ENCODE peak calls at places on chromosomes 1 and 21, in five cellular contexts. Q is gastrocnemius medialis, S is B cell, P is endothelial cell, Z is foreskin fibroblast. I is an unnamed sample.

GRCh38 chr1:15180945-15181523 is 27.5 kb downstream of the TMEM51 start:
- DNase-seq in Q (no peak), S (no peak), P (no peak), Z (no peak), I (no peak)

GRCh38 chr1:98331232-98331631 is 330.3 kb upstream of the SNX7 start:
- DNase-seq in Q (no peak), S (no peak), P (no peak), Z (peak), I (no peak)

GRCh38 chr1:174008979-174009378 is 13.2 kb downstream of the RC3H1 start:
- DNase-seq in Q (no peak), S (no peak), P (no peak), Z (no peak), I (no peak)

GRCh38 chr1:173749137-173749536 is 34.4 kb downstream of the KLHL20 start:
- DNase-seq in Q (no peak), S (no peak), P (no peak), Z (peak), I (no peak)

GRCh38 chr1:199463521-199464127 is 563.9 kb upstream of the NR5A2 start:
- DNase-seq in Q (no peak), S (no peak), P (peak), Z (peak), I (peak)

GRCh38 chr1:69671363-69672010 is 103.8 kb downstream of the LRRC7 start:
- DNase-seq in Q (no peak), S (no peak), P (no peak), Z (peak), I (no peak)

GRCh38 chr1:3536395-3536794 is 74.9 kb downstream of the MEGF6 start:
- DNase-seq in Q (no peak), S (no peak), P (no peak), Z (peak), I (no peak)

GRCh38 chr1:86951430-86951829 is 37.0 kb downstream of the HS2ST1 start:
- DNase-seq in Q (no peak), S (no peak), P (no peak), Z (no peak), I (no peak)

GRCh38 chr21:46091118-46091517 is 6.8 kb upstream of the COL6A2 start:
- DNase-seq in Q (no peak), S (no peak), P (no peak), Z (no peak), I (no peak)

GRCh38 chr1:243731301-243731891 is 118.6 kb downstream of the AKT3 start:
- DNase-seq in Q (peak), S (no peak), P (no peak), Z (no peak), I (no peak)

GRCh38 chr21:37164742-37165141 is 91.7 kb downstream of the TTC3 start:
- DNase-seq in Q (no peak), S (no peak), P (no peak), Z (peak), I (no peak)

GRCh38 chr21:45827881-45828579 is 153.5 kb upstream of the COL6A1 start:
- DNase-seq in Q (no peak), S (no peak), P (no peak), Z (no peak), I (no peak)

GRCh38 chr1:37940299-37940947 is 6.4 kb downstream of the INPP5B start:
- DNase-seq in Q (no peak), S (no peak), P (no peak), Z (no peak), I (no peak)

GRCh38 chr1:80534606-80535360 is 1266.0 kb upstream of the ADGRL2 start:
- DNase-seq in Q (no peak), S (no peak), P (no peak), Z (peak), I (no peak)

GRCh38 chr21:42836402-42836666 is 43.0 kb downstream of the WDR4 start:
- DNase-seq in Q (no peak), S (no peak), P (no peak), Z (no peak), I (no peak)

GRCh38 chr1:94329986-94330385 is 88.2 kb upstream of the ABCD3 start:
- DNase-seq in Q (no peak), S (no peak), P (no peak), Z (peak), I (no peak)

GRCh38 chr21:34865922-34866271 is 183.2 kb downstream of the RUNX1 start:
- DNase-seq in Q (no peak), S (peak), P (no peak), Z (no peak), I (peak)

GRCh38 chr21:45257673-45258341 is 29.9 kb downstream of the POFUT2 start:
- DNase-seq in Q (no peak), S (no peak), P (no peak), Z (no peak), I (no peak)

GRCh38 chr1:89633103-89633744 is at the start of gene LRRC8C:
- DNase-seq in Q (no peak), S (peak), P (peak), Z (peak), I (peak)

GRCh38 chr1:203713125-203713524 is 51.9 kb upstream of the LAX1 start:
- DNase-seq in Q (no peak), S (no peak), P (no peak), Z (no peak), I (no peak)

GRCh38 chr1:110309768-110310167 is 29.4 kb upstream of the RBM15 start:
- DNase-seq in Q (no peak), S (no peak), P (no peak), Z (peak), I (no peak)

GRCh38 chr1:234980224-234980656 is 148.4 kb downstream of the TOMM20 start:
- DNase-seq in Q (no peak), S (no peak), P (no peak), Z (no peak), I (no peak)
- TF ChIP-seq CTCF in Q (no peak), S (no peak), P (no peak), Z (no peak), I (no peak)

GRCh38 chr1:44030606-44031050 is 634 bp downstream of the SLC6A9 start:
- DNase-seq in Q (no peak), S (peak), P (peak), Z (peak), I (peak)
- TF ChIP-seq CTCF in Q (no peak), S (no peak), P (no peak), Z (no peak), I (no peak)

GRCh38 chr1:168135116-168135981 is 1.4 kb downstream of the GPR161 start:
- DNase-seq in Q (no peak), S (no peak), P (no peak), Z (peak), I (no peak)

GRCh38 chr1:168134132-168135041 is 2.3 kb downstream of the GPR161 start:
- DNase-seq in Q (no peak), S (no peak), P (no peak), Z (no peak), I (no peak)

GRCh38 chr1:168127493-168127892 is 9.2 kb downstream of the GPR161 start:
- DNase-seq in Q (no peak), S (no peak), P (no peak), Z (no peak), I (no peak)

DNA sequence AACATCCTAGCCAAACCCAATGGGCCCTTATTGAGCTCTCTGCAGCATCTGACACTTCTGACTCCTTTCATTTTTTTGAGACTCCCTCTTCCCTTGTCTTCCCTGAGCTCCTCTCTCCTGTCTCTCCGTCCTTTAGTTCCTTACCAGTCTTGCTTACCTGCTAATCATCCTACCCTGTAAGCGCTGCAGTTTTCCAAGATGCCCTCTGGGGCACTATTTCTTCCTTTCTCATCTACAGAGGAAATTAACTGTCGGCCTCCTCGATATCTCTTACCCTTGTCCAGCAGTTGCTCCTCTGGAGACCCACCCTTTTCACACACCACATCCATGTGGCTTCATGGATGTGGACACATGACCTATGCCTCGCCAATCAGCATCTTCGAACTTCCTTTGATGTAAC is 6.8 kb downstream of the GPR161 start:
- DNase-seq in Q (no peak), S (no peak), P (no peak), Z (no peak), I (no peak)
- TF ChIP-seq CTCF in Q (no peak), S (no peak), P (no peak), Z (no peak), I (no peak)

GRCh38 chr1:83596331-83596730 is 402.6 kb downstream of the TTLL7 start:
- DNase-seq in Q (no peak), S (no peak), P (no peak), Z (peak), I (no peak)

GRCh38 chr1:83588140-83588539 is 410.8 kb downstream of the TTLL7 start:
- DNase-seq in Q (no peak), S (no peak), P (no peak), Z (no peak), I (no peak)

GRCh38 chr1:83593073-83593472 is 405.9 kb downstream of the TTLL7 start:
- DNase-seq in Q (no peak), S (no peak), P (no peak), Z (no peak), I (no peak)
- TF ChIP-seq CTCF in Q (no peak), S (no peak), P (no peak), Z (no peak), I (no peak)

DNA sequence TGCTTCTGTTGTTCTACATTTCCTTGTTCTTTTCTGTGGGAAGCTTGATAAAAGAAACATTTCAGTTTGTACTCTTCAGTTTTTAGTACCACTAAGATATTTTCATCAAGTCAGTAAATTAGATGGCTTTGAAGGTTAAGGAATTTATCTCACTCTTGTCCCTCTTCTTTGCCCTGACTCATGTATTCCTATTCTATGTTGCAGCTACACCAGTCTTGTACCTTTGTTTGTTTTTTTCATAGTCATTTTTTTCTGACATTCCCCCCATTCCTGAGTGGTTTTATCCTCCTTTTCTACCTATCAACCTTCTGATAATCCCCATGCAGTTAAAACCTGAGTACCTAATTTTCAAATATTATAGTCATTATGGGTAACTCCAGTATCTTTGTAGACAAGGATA is 65.4 kb downstream of the MAST2 start:
- DNase-seq in Q (no peak), S (no peak), P (no peak), Z (no peak), I (no peak)
- TF ChIP-seq CTCF in Q (no peak), S (no peak), P (no peak), Z (no peak), I (no peak)

GRCh38 chr1:8392522-8392921 is 74.6 kb downstream of the SLC45A1 start:
- DNase-seq in Q (no peak), S (no peak), P (no peak), Z (peak), I (no peak)
- TF ChIP-seq CTCF in Q (no peak), S (no peak), P (no peak), Z (no peak), I (no peak)

GRCh38 chr1:184536246-184536985 is 149.6 kb downstream of the C1orf21 start:
- DNase-seq in Q (no peak), S (no peak), P (no peak), Z (no peak), I (no peak)
- TF ChIP-seq CTCF in Q (no peak), S (no peak), P (no peak), Z (no peak), I (no peak)